ENCODE peak calls at places on chromosomes 4 and X, in six cellular contexts. L is transverse colon, Q is WERI-Rb-1, T is colonic mucosa, E is breast epithelium, D is AG09319. O is an unnamed sample.

GRCh38 chr4:77697860-77698599 is 92.4 kb downstream of the CXCL13 start:
- DNase-seq in D (no peak), E (no peak), Q (peak), T (peak), L (peak), O (peak)

GRCh38 chr4:86972997-86973396 is 38.2 kb downstream of the AFF1 start:
- DNase-seq in E (peak), D (no peak), T (peak), Q (peak), L (peak), O (peak)

GRCh38 chr4:149699642-149700041 is 116.0 kb downstream of the IQCM start:
- DNase-seq in E (no peak), D (no peak), L (no peak), Q (no peak), T (no peak), O (no peak)

GRCh38 chr4:118113220-118113619 is 78.9 kb downstream of the NDST3 start:
- DNase-seq in D (no peak), T (no peak), E (no peak), L (no peak), Q (no peak), O (no peak)

GRCh38 chr4:100462206-100462605 is 55.6 kb downstream of the EMCN start:
- DNase-seq in E (no peak), T (no peak), D (no peak), Q (no peak), L (no peak), O (no peak)

GRCh38 chr4:19254476-19254875 is 997.2 kb upstream of the SLIT2 start:
- DNase-seq in Q (no peak), E (no peak), D (no peak), T (no peak), L (no peak), O (no peak)

GRCh38 chr4:81510643-81511189 is 39.0 kb upstream of the RASGEF1B start:
- DNase-seq in D (no peak), E (no peak), L (no peak), Q (no peak), T (no peak), O (no peak)

GRCh38 chr4:35556387-35556786 is 687.9 kb downstream of the ARAP2 start:
- DNase-seq in L (no peak), Q (no peak), E (no peak), T (no peak), D (no peak), O (no peak)

GRCh38 chr4:10983274-10983673 is 298.7 kb upstream of the CLNK start:
- DNase-seq in T (no peak), E (no peak), L (peak), D (no peak), Q (no peak), O (peak)

GRCh38 chrX:16160729-16161128 is 6.6 kb upstream of the MAGEB17 start:
- DNase-seq in L (no peak), D (no peak), T (no peak), E (no peak), Q (no peak), O (no peak)

GRCh38 chr4:111641813-111642579 is 503.3 kb upstream of the FAM241A start:
- DNase-seq in L (peak), Q (peak), E (peak), T (peak), D (peak), O (peak)

GRCh38 chrX:123696334-123696733 is 36.5 kb downstream of the THOC2 start:
- DNase-seq in Q (no peak), T (no peak), D (no peak), E (no peak), L (no peak), O (no peak)

GRCh38 chr4:56786955-56787354 is 34.5 kb downstream of the SPINK2 start:
- DNase-seq in T (peak), D (no peak), L (peak), Q (peak), E (no peak), O (peak)

GRCh38 chr4:121885115-121885514 is 14.8 kb upstream of the BBS7 start:
- DNase-seq in E (no peak), T (no peak), Q (no peak), D (no peak), L (no peak), O (no peak)

GRCh38 chr4:175514174-175514573 is 297.9 kb downstream of the GPM6A start:
- DNase-seq in D (no peak), T (no peak), Q (no peak), E (no peak), L (no peak), O (no peak)

GRCh38 chrX:54785901-54786300 is 12.2 kb downstream of the ITIH6 start:
- DNase-seq in D (no peak), E (no peak), Q (peak), T (no peak), L (no peak), O (peak)

GRCh38 chr4:69054578-69055200 is 41.6 kb upstream of the UGT2B7 start:
- DNase-seq in L (no peak), T (no peak), D (peak), Q (no peak), E (no peak), O (no peak)

GRCh38 chrX:150200820-150201287 is 162.3 kb upstream of the MAMLD1 start:
- DNase-seq in L (peak), T (no peak), D (peak), Q (no peak), E (peak), O (no peak)

GRCh38 chr4:182022899-182023298 is 220.3 kb upstream of the TENM3 start:
- DNase-seq in D (no peak), E (no peak), Q (no peak), L (no peak), T (no peak), O (no peak)

GRCh38 chrX:154373340-154374306 is 811 bp downstream of the FLNA start:
- DNase-seq in D (peak), L (peak), T (peak), E (peak), Q (peak), O (peak)
- TF ChIP-seq CTCF in D (peak), L (peak), T (peak), E (peak), Q (peak), O (peak)

DNA sequence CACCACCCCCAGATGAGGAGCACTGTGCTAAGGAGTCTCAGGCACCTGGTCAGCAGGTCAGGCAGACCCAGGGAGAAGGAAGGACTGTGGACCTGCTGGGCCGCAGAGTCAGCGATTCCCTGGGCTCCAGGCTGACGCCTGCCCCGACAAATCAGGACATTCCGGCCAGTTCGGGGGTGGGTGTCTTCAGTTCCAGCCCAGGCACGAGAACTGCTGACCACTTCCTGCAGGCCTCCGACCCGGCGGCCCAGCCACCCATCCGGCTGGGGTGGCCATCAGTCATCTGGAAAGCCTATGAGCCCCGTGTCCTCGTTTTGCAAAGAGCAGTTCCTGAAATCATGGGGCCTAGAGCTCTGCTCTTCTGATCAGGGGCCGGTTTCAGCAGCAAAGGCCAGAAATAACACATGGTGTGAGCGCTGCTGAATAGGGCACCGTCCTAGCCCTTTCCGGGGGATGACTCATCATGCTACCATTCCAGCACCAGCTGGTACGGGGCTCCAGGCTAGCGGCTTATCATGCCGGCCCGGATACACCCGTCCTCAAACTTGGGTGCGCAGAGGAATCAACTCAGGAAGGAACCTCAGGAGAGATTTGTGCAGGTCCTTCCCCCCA is 7.8 kb upstream of the SH3TC1 start:
- DNase-seq in E (peak), Q (no peak), T (no peak), L (peak), D (no peak), O (no peak)
- TF ChIP-seq CTCF in E (no peak), Q (no peak), T (no peak), L (no peak), D (no peak), O (no peak)

DNA sequence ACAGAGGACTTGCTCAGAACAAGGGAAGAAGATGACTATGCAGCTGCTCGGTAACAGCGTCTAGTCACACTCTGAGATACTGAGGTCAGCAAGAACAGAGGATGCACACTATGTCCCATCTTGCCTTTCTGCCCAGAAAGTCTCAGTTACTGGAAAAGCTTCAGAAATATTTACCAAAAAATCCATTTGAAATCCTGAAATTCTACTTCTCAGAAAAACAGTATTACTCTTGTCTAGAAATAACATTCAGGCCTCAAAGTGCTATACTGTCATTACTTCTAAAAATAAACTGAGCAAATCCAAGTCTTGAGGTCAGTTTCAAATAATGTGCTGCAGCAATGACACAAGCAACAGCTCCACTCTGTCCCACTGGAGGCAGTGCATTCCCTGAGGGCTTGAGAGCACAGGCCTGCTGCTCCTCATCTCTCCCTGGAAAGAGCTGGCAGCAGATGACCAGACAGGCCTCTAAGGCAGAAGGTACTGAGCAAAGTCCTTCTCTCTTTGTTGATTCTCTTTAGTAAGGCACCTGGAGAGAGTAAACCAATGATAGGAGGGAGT is 76.9 kb downstream of the CAMK2D start:
- DNase-seq in E (peak), Q (peak), L (peak), D (no peak), T (peak), O (peak)
- TF ChIP-seq CTCF in E (no peak), Q (peak), L (peak), D (peak), T (no peak), O (peak)

GRCh38 chrX:8755813-8756212 is 23.9 kb upstream of the ANOS1 start:
- DNase-seq in L (no peak), D (no peak), T (no peak), Q (no peak), E (no peak), O (no peak)

GRCh38 chrX:8760021-8760420 is 28.1 kb upstream of the ANOS1 start:
- DNase-seq in Q (no peak), D (no peak), E (no peak), T (no peak), L (no peak), O (no peak)

GRCh38 chrX:8749697-8750096 is 17.8 kb upstream of the ANOS1 start:
- DNase-seq in E (no peak), L (no peak), Q (no peak), T (no peak), D (no peak), O (no peak)

GRCh38 chrX:8755116-8755515 is 23.2 kb upstream of the ANOS1 start:
- DNase-seq in E (no peak), L (no peak), T (no peak), D (no peak), Q (peak), O (peak)
- TF ChIP-seq CTCF in E (no peak), L (no peak), T (no peak), D (no peak), Q (peak), O (peak)